ENCODE peak calls at places on chromosomes 3 and 15, in eight cellular contexts. One of them, this sample, is unnamed.

GRCh38 chr15:98160236-98160635 is 199.7 kb downstream of the ARRDC4 start:
- DNase-seq in psoas muscle: no peak
- DNase-seq in tibial artery: no peak
- DNase-seq in heart right ventricle: no peak
- DNase-seq in cardiac muscle cell: no peak
- DNase-seq in uterus: no peak
- DNase-seq in foreskin fibroblast: no peak
- DNase-seq in GM12865: peak
- DNase-seq in this sample: no peak

GRCh38 chr3:56157693-56158092 is 310.6 kb downstream of the ERC2 start:
- DNase-seq in psoas muscle: no peak
- DNase-seq in tibial artery: peak
- DNase-seq in heart right ventricle: no peak
- DNase-seq in cardiac muscle cell: no peak
- DNase-seq in uterus: no peak
- DNase-seq in foreskin fibroblast: peak
- DNase-seq in GM12865: peak
- DNase-seq in this sample: peak

GRCh38 chr3:172517859-172518466 is 5.3 kb downstream of the TNFSF10 start:
- DNase-seq in psoas muscle: no peak
- DNase-seq in tibial artery: no peak
- DNase-seq in heart right ventricle: no peak
- DNase-seq in cardiac muscle cell: no peak
- DNase-seq in uterus: no peak
- DNase-seq in foreskin fibroblast: no peak
- DNase-seq in GM12865: no peak
- DNase-seq in this sample: no peak

GRCh38 chr3:52085883-52086282 is 29.5 kb upstream of the DUSP7 start:
- DNase-seq in psoas muscle: peak
- DNase-seq in tibial artery: no peak
- DNase-seq in heart right ventricle: no peak
- DNase-seq in cardiac muscle cell: no peak
- DNase-seq in uterus: no peak
- DNase-seq in foreskin fibroblast: no peak
- DNase-seq in GM12865: no peak
- DNase-seq in this sample: no peak

GRCh38 chr3:23203651-23204111 is 554 bp downstream of the UBE2E2 start:
- DNase-seq in psoas muscle: peak
- DNase-seq in tibial artery: peak
- DNase-seq in heart right ventricle: peak
- DNase-seq in cardiac muscle cell: peak
- DNase-seq in uterus: no peak
- DNase-seq in foreskin fibroblast: peak
- DNase-seq in GM12865: peak
- DNase-seq in this sample: peak

GRCh38 chr15:74627766-74628165 is 12.1 kb downstream of the CLK3 start:
- DNase-seq in psoas muscle: no peak
- DNase-seq in tibial artery: no peak
- DNase-seq in heart right ventricle: no peak
- DNase-seq in cardiac muscle cell: no peak
- DNase-seq in uterus: no peak
- DNase-seq in foreskin fibroblast: no peak
- DNase-seq in GM12865: no peak
- DNase-seq in this sample: no peak

GRCh38 chr3:172065534-172065933 is 26.2 kb downstream of the FNDC3B start:
- DNase-seq in psoas muscle: no peak
- DNase-seq in tibial artery: no peak
- DNase-seq in heart right ventricle: no peak
- DNase-seq in cardiac muscle cell: no peak
- DNase-seq in uterus: no peak
- DNase-seq in foreskin fibroblast: peak
- DNase-seq in GM12865: no peak
- DNase-seq in this sample: peak

GRCh38 chr3:163890661-163891060 is 1187.6 kb downstream of the SI start:
- DNase-seq in psoas muscle: no peak
- DNase-seq in tibial artery: no peak
- DNase-seq in heart right ventricle: no peak
- DNase-seq in cardiac muscle cell: no peak
- DNase-seq in uterus: no peak
- DNase-seq in foreskin fibroblast: no peak
- DNase-seq in GM12865: no peak
- DNase-seq in this sample: no peak

GRCh38 chr3:104939196-104939595 is 427.5 kb upstream of the ALCAM start:
- DNase-seq in psoas muscle: no peak
- DNase-seq in tibial artery: no peak
- DNase-seq in heart right ventricle: no peak
- DNase-seq in cardiac muscle cell: no peak
- DNase-seq in uterus: no peak
- DNase-seq in foreskin fibroblast: peak
- DNase-seq in GM12865: no peak
- DNase-seq in this sample: peak

GRCh38 chr3:41035445-41036022 is 163.8 kb upstream of the CTNNB1 start:
- DNase-seq in psoas muscle: no peak
- DNase-seq in tibial artery: no peak
- DNase-seq in heart right ventricle: no peak
- DNase-seq in cardiac muscle cell: no peak
- DNase-seq in uterus: no peak
- DNase-seq in foreskin fibroblast: no peak
- DNase-seq in GM12865: no peak
- DNase-seq in this sample: no peak

GRCh38 chr3:189212681-189213080 is 40.9 kb downstream of the TPRG1 start:
- DNase-seq in psoas muscle: no peak
- DNase-seq in tibial artery: no peak
- DNase-seq in heart right ventricle: no peak
- DNase-seq in cardiac muscle cell: no peak
- DNase-seq in uterus: no peak
- DNase-seq in foreskin fibroblast: no peak
- DNase-seq in GM12865: no peak
- DNase-seq in this sample: no peak

GRCh38 chr15:88529021-88529630 is 17.4 kb downstream of the DET1 start:
- DNase-seq in psoas muscle: no peak
- DNase-seq in tibial artery: no peak
- DNase-seq in heart right ventricle: no peak
- DNase-seq in cardiac muscle cell: no peak
- DNase-seq in uterus: no peak
- DNase-seq in foreskin fibroblast: peak
- DNase-seq in GM12865: no peak
- DNase-seq in this sample: peak

GRCh38 chr15:74157868-74158827 is 15.4 kb upstream of the ISLR start:
- DNase-seq in psoas muscle: no peak
- DNase-seq in tibial artery: no peak
- DNase-seq in heart right ventricle: no peak
- DNase-seq in cardiac muscle cell: no peak
- DNase-seq in uterus: no peak
- DNase-seq in foreskin fibroblast: no peak
- DNase-seq in GM12865: peak
- DNase-seq in this sample: no peak

GRCh38 chr3:119595639-119596329 is 1.9 kb upstream of the PLA1A start:
- DNase-seq in psoas muscle: peak
- DNase-seq in tibial artery: no peak
- DNase-seq in heart right ventricle: no peak
- DNase-seq in cardiac muscle cell: no peak
- DNase-seq in uterus: no peak
- DNase-seq in foreskin fibroblast: peak
- DNase-seq in GM12865: peak
- DNase-seq in this sample: peak

GRCh38 chr3:114178770-114179368 is at the start of gene DRD3:
- DNase-seq in psoas muscle: no peak
- DNase-seq in tibial artery: no peak
- DNase-seq in heart right ventricle: no peak
- DNase-seq in cardiac muscle cell: peak
- DNase-seq in uterus: no peak
- DNase-seq in foreskin fibroblast: peak
- DNase-seq in GM12865: peak
- DNase-seq in this sample: peak

DNA sequence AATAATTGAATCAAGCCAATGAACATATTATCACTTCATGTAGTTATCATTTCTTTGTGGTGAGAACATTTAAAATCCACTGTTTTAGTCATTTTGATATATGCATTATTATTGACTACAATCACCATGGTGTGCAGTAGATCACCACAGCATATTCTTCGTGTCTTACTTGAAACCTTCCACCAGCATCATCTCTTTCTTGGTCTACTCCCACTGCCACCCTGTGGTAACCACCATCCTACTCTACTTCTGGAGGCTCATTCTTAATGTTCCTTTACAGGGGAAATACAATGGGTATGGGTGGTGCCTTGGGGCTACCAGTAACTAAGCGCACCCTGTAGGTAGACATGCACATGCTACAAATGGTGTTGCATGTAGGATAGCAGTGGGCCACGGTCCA is 25.4 kb downstream of the PXK start:
- DNase-seq in psoas muscle: no peak
- DNase-seq in tibial artery: no peak
- DNase-seq in heart right ventricle: no peak
- DNase-seq in cardiac muscle cell: no peak
- DNase-seq in uterus: no peak
- DNase-seq in foreskin fibroblast: no peak
- DNase-seq in GM12865: no peak
- DNase-seq in this sample: no peak
- TF ChIP-seq CTCF in psoas muscle: no peak
- TF ChIP-seq CTCF in tibial artery: no peak
- TF ChIP-seq CTCF in heart right ventricle: no peak
- TF ChIP-seq CTCF in cardiac muscle cell: no peak
- TF ChIP-seq CTCF in uterus: no peak
- TF ChIP-seq CTCF in foreskin fibroblast: no peak
- TF ChIP-seq CTCF in GM12865: no peak
- TF ChIP-seq CTCF in this sample: no peak

GRCh38 chr3:18442743-18443669 is 17.9 kb upstream of the SATB1 start:
- DNase-seq in psoas muscle: no peak
- DNase-seq in tibial artery: no peak
- DNase-seq in heart right ventricle: no peak
- DNase-seq in cardiac muscle cell: no peak
- DNase-seq in uterus: no peak
- DNase-seq in foreskin fibroblast: no peak
- DNase-seq in GM12865: no peak
- DNase-seq in this sample: no peak
- H3K4me3 ChIP-seq in psoas muscle: peak
- H3K4me3 ChIP-seq in tibial artery: peak
- H3K4me3 ChIP-seq in heart right ventricle: peak
- H3K4me3 ChIP-seq in cardiac muscle cell: peak
- H3K4me3 ChIP-seq in uterus: peak
- H3K4me3 ChIP-seq in foreskin fibroblast: peak
- H3K4me3 ChIP-seq in GM12865: no peak
- H3K4me3 ChIP-seq in this sample: no peak

GRCh38 chr3:123267821-123268220 is 66.1 kb downstream of the SEC22A start:
- DNase-seq in psoas muscle: no peak
- DNase-seq in tibial artery: no peak
- DNase-seq in heart right ventricle: no peak
- DNase-seq in cardiac muscle cell: no peak
- DNase-seq in uterus: no peak
- DNase-seq in foreskin fibroblast: no peak
- DNase-seq in GM12865: no peak
- DNase-seq in this sample: no peak
- TF ChIP-seq CTCF in psoas muscle: no peak
- TF ChIP-seq CTCF in tibial artery: no peak
- TF ChIP-seq CTCF in heart right ventricle: peak
- TF ChIP-seq CTCF in cardiac muscle cell: no peak
- TF ChIP-seq CTCF in uterus: no peak
- TF ChIP-seq CTCF in foreskin fibroblast: no peak
- TF ChIP-seq CTCF in GM12865: no peak
- TF ChIP-seq CTCF in this sample: no peak

GRCh38 chr3:147404800-147405551 is 1.4 kb downstream of the ZIC4 start:
- DNase-seq in psoas muscle: no peak
- DNase-seq in tibial artery: no peak
- DNase-seq in heart right ventricle: no peak
- DNase-seq in cardiac muscle cell: no peak
- DNase-seq in uterus: no peak
- DNase-seq in foreskin fibroblast: no peak
- DNase-seq in GM12865: no peak
- DNase-seq in this sample: no peak
- H3K4me3 ChIP-seq in psoas muscle: no peak
- H3K4me3 ChIP-seq in tibial artery: no peak
- H3K4me3 ChIP-seq in heart right ventricle: no peak
- H3K4me3 ChIP-seq in cardiac muscle cell: no peak
- H3K4me3 ChIP-seq in uterus: no peak
- H3K4me3 ChIP-seq in foreskin fibroblast: no peak
- H3K4me3 ChIP-seq in GM12865: no peak
- H3K4me3 ChIP-seq in this sample: no peak

This sample was measured in cardiac fibroblast.